ENCODE peak calls at places on chromosomes 6 and 20, in nine cellular contexts. M, V, U, H, D, N, K, B and S are unnamed samples.

GRCh38 chr20:37823276-37823980 is 79.5 kb upstream of the VSTM2L start:
- DNase-seq in U (no peak), V (no peak), H (no peak), M (peak), B (no peak), N (peak), D (peak), K (peak), S (peak)

GRCh38 chr6:28710466-28711191 is 184.9 kb downstream of the GPX5 start:
- DNase-seq in N (no peak), B (no peak), V (no peak), D (peak), M (peak), U (no peak), H (no peak), K (peak), S (no peak)

GRCh38 chr6:5764401-5764955 is 242.2 kb downstream of the NRN1 start:
- DNase-seq in M (peak), U (no peak), B (no peak), V (no peak), K (no peak), H (no peak), D (peak), N (peak), S (no peak)

GRCh38 chr20:39853664-39854063 is 835.4 kb downstream of the MAFB start:
- DNase-seq in N (peak), V (no peak), B (peak), D (peak), U (peak), K (peak), H (no peak), M (peak), S (no peak)

GRCh38 chr6:45772886-45773285 is 242.8 kb downstream of the CLIC5 start:
- DNase-seq in N (no peak), D (no peak), H (no peak), K (peak), U (no peak), V (no peak), B (no peak), M (no peak), S (no peak)

GRCh38 chr20:15220778-15221565 is 883.6 kb upstream of the FLRT3 start:
- DNase-seq in V (no peak), H (no peak), K (peak), D (peak), N (no peak), U (no peak), B (peak), M (peak), S (no peak)

GRCh38 chr6:68194846-68195478 is 440.1 kb upstream of the ADGRB3 start:
- DNase-seq in D (no peak), K (no peak), M (no peak), H (no peak), B (no peak), V (no peak), U (no peak), N (no peak), S (no peak)

GRCh38 chr20:59823456-59823855 is 110.0 kb downstream of the SYCP2 start:
- DNase-seq in H (no peak), V (no peak), N (no peak), M (no peak), K (no peak), B (no peak), D (no peak), U (no peak), S (no peak)

GRCh38 chr6:36355819-36356218 is 19.1 kb upstream of the BNIP5 start:
- DNase-seq in H (no peak), U (no peak), K (no peak), B (no peak), D (peak), M (no peak), V (no peak), N (no peak), S (no peak)

GRCh38 chr6:17707371-17707651 is 586 bp upstream of the NUP153 start:
- DNase-seq in H (no peak), V (no peak), U (no peak), B (no peak), D (no peak), N (no peak), M (no peak), K (no peak), S (no peak)

GRCh38 chr6:84967965-84968364 is 203.6 kb upstream of the TBX18 start:
- DNase-seq in N (no peak), B (no peak), M (no peak), V (no peak), D (no peak), U (no peak), K (no peak), H (no peak), S (no peak)

GRCh38 chr6:135144678-135145508 is 36.2 kb upstream of the MYB start:
- DNase-seq in D (peak), M (peak), K (peak), N (no peak), B (peak), H (no peak), V (peak), U (no peak), S (no peak)

GRCh38 chr6:87586371-87587077 is 3.3 kb downstream of the RARS2 start:
- DNase-seq in D (no peak), V (no peak), M (no peak), H (no peak), K (no peak), N (no peak), U (no peak), B (no peak), S (no peak)

GRCh38 chr20:15763344-15763743 is 809.9 kb downstream of the KIF16B start:
- DNase-seq in H (no peak), M (no peak), B (no peak), D (peak), K (no peak), V (no peak), N (no peak), U (no peak), S (no peak)

GRCh38 chr6:155418017-155418749 is 37.5 kb downstream of the NOX3 start:
- DNase-seq in B (peak), V (peak), D (peak), N (peak), U (no peak), H (no peak), K (peak), M (peak), S (peak)

DNA sequence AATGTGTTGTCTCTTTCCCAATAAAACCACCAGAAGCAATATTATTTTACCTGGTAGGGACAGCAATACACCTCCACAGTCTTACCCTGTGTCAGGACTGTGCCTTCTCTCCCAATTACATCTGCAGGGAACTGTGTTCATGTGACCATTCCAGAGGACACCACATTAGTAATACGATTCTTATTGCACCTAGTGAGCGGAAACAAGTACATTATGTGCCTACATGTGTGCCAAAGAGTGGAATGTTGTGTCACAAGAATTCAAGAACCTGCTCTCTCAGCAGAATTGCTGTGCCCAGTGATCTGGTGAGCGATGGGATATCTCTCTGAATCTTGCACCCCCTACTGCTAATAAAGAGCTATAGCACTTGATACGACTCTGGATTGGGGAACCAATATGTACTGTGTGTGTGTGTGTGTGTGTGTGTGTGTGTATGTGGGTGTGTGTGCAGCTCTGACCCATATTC is 57.4 kb upstream of the FOXC1 start:
- DNase-seq in M (peak), D (peak), N (peak), B (peak), K (peak), U (no peak), H (no peak), V (no peak), S (no peak)
- TF ChIP-seq CTCF in M (peak), D (peak), N (no peak), B (no peak), K (peak), U (no peak), H (peak), V (peak), S (peak)

GRCh38 chr20:47664068-47664437 is 121.2 kb downstream of the SULF2 start:
- DNase-seq in M (no peak), U (no peak), D (no peak), B (peak), K (no peak), N (no peak), V (no peak), H (no peak), S (no peak)

GRCh38 chr20:47664744-47665143 is 120.5 kb downstream of the SULF2 start:
- DNase-seq in H (no peak), U (no peak), B (no peak), D (no peak), V (no peak), K (no peak), M (no peak), N (no peak), S (no peak)

GRCh38 chr20:47667086-47667485 is 118.2 kb downstream of the SULF2 start:
- DNase-seq in D (no peak), H (no peak), U (no peak), V (no peak), N (no peak), B (no peak), M (no peak), K (no peak), S (no peak)

GRCh38 chr20:47666304-47666703 is 119.0 kb downstream of the SULF2 start:
- DNase-seq in D (no peak), B (no peak), K (no peak), U (no peak), H (no peak), M (no peak), V (no peak), N (no peak), S (no peak)

DNA sequence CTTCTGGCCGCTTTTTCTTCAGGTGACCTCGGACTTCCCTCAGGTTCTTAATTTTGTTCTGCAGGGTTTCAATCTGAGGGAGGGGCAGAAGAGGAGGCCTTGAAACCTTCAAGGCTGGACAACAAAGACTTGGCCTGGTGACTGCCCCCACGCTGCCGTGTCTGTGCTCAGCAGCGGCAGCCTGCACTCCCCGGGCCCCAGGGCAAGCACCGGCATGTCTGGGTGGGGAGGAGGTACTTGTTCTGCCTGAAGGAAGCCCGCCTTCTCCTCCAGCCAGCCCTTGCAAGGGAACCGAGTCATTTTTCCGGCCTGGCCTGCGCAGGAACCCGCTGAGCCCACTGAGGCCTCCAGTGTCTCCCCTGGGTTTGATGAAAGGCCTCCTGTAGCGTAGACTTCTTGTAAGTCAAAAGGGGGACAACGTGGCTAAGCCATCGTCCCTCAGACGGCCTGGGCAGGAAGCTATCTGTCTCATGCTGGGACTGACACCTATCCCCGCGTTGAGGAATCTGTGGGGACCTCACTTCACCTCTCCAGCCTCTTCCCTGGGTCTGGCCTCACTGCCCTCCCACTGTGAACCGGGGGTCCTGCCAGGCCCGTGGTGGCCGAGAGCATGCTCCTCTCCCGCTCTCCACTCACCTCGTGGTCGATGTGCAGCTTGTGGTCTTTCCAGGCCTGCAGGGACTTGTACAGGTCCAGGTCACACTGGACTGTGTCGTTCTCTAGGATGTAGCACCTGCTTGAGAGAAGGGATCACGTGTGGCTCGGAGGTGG is 119.9 kb downstream of the SULF2 start:
- DNase-seq in D (no peak), N (no peak), B (peak), H (no peak), U (no peak), M (no peak), V (no peak), K (no peak), S (no peak)
- TF ChIP-seq CTCF in D (no peak), N (no peak), B (no peak), H (no peak), U (no peak), M (no peak), V (no peak), K (no peak), S (no peak)

GRCh38 chr6:33958208-33958862 is 154.5 kb upstream of the MLN start:
- DNase-seq in M (no peak), K (peak), V (no peak), H (no peak), D (peak), B (no peak), N (no peak), U (peak), S (no peak)
- TF ChIP-seq CTCF in M (peak), K (peak), V (no peak), H (no peak), D (no peak), B (no peak), N (no peak), U (peak), S (peak)

GRCh38 chr6:131281471-131282270 is 146.4 kb downstream of the AKAP7 start:
- DNase-seq in H (peak), M (peak), D (no peak), V (peak), K (peak), N (peak), B (no peak), U (peak), S (no peak)
- TF ChIP-seq CTCF in H (no peak), M (no peak), D (no peak), V (no peak), K (no peak), N (no peak), B (no peak), U (no peak), S (no peak)

GRCh38 chr6:112362027-112362795 is 15.1 kb downstream of the RFPL4B start:
- DNase-seq in H (no peak), K (no peak), U (no peak), D (no peak), M (no peak), V (no peak), B (no peak), N (no peak), S (no peak)

GRCh38 chr6:112366695-112367546 is 19.8 kb downstream of the RFPL4B start:
- DNase-seq in V (no peak), U (no peak), M (no peak), B (no peak), K (no peak), H (no peak), D (no peak), N (no peak), S (no peak)

GRCh38 chr6:112367655-112368054 is 20.5 kb downstream of the RFPL4B start:
- DNase-seq in D (no peak), V (no peak), M (no peak), U (no peak), B (no peak), H (no peak), K (no peak), N (no peak), S (no peak)

GRCh38 chr6:112362827-112363565 is 15.9 kb downstream of the RFPL4B start:
- DNase-seq in H (no peak), K (no peak), V (no peak), N (no peak), D (peak), B (no peak), U (no peak), M (no peak), S (no peak)

DNA sequence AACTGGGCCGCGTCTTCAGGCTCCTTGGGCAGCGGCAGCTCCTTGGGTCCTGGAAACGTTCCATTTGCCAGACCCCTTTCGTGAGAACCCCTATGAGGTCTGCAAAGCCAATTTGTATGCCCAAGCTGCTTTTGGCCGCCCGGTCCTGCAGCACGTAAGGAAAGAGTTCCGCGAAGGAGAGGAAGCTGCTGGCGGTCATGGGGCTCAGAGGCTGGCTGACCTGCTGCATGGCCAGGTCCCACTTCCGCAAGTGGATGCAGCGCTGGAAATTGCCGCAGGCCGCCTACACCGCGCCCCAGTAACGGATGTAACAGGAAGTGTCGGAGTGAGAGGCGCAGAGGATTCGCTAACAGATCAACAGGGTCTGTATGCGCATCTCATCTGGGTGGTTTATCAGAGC is 18.8 kb downstream of the RFPL4B start:
- DNase-seq in V (no peak), D (no peak), H (no peak), K (no peak), B (no peak), U (no peak), M (no peak), N (no peak), S (no peak)
- TF ChIP-seq CTCF in V (no peak), D (no peak), H (no peak), K (no peak), B (no peak), U (no peak), M (no peak), N (no peak), S (no peak)

GRCh38 chr20:61898405-61898804 is 167.3 kb downstream of the TAF4 start:
- DNase-seq in N (no peak), D (no peak), U (no peak), V (no peak), B (no peak), M (no peak), K (no peak), H (peak), S (no peak)

GRCh38 chr20:61900376-61901293 is 165.0 kb downstream of the TAF4 start:
- DNase-seq in K (no peak), H (peak), B (no peak), V (no peak), U (peak), D (no peak), N (no peak), M (no peak), S (no peak)

GRCh38 chr20:61897401-61898295 is 168.0 kb downstream of the TAF4 start:
- DNase-seq in M (no peak), U (no peak), B (no peak), N (no peak), H (no peak), K (no peak), D (no peak), V (no peak), S (no peak)

GRCh38 chr20:61901421-61902212 is 164.1 kb downstream of the TAF4 start:
- DNase-seq in M (peak), U (peak), H (no peak), D (peak), V (no peak), B (peak), N (no peak), K (no peak), S (no peak)

DNA sequence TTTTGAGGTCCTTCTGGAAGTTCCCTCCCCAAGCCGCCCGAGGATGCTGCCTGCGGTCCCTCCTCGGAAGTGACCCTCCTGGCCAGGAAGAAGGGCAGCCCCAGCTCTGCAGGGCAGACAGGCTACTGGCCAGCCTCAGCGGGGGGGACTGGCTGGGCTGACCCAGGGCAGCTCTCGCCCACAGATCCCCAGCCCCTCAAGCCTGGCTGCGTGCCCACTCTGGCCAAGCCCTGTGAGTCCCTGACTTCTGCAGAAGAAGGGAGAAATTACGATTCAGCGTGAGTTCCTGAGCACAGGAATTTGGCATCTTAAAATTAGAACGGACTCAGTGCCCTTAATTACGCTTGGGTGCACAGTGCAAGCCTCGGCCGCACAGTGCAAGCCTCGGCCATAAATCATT is 165.7 kb downstream of the TAF4 start:
- DNase-seq in U (peak), V (no peak), D (no peak), H (peak), B (no peak), N (no peak), K (no peak), M (no peak), S (no peak)
- TF ChIP-seq CTCF in U (no peak), V (no peak), D (no peak), H (no peak), B (no peak), N (no peak), K (no peak), M (no peak), S (no peak)

DNA sequence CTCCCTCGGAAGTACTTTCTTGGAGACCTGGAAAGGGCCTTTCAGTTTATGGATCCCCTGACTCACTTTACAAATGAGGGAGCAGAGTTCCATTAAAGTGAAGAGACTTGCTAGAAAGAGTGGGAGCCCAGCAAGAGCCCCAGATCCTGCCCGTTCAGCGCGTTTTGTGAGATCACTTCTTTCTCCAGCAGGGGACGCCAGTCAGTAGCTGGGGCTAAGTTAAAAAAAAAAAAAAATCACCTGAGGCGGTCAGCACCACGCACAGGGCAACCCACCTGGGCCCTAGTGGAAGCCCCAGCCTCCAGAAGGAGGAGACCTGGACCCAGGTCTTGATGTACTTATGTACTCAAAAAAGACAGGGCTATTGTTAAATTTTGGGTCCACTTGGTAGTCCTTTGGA is 274.5 kb upstream of the RNF24 start:
- DNase-seq in M (no peak), U (no peak), H (no peak), K (no peak), D (peak), V (no peak), N (no peak), B (no peak), S (no peak)
- TF ChIP-seq CTCF in M (no peak), U (no peak), H (no peak), K (peak), D (peak), V (no peak), N (no peak), B (no peak), S (no peak)